ENCODE peak calls at places on chromosomes 12 and 14, in nine cellular contexts. X is neural crest cell, Y is esophagus squamous epithelium, B is lower leg skin, F is A549, S is hepatic stellate cell, H is fibroblast of the conjunctiva, Z is left colon, G is neural progenitor cell. E is an unnamed sample.

GRCh38 chr14:22415633-22415959 is 173.4 kb downstream of the DAD1 start:
- DNase-seq in H (no peak), G (no peak), X (no peak), B (no peak), S (no peak), Y (no peak), Z (no peak), F (no peak), E (no peak)

GRCh38 chr12:78898416-78898815 is 33.8 kb downstream of the SYT1 start:
- DNase-seq in S (no peak), F (no peak), H (peak), Z (no peak), B (no peak), G (peak), X (no peak), Y (no peak), E (no peak)

GRCh38 chr12:111767362-111768158 is 827 bp downstream of the ALDH2 start:
- DNase-seq in Y (no peak), G (peak), F (peak), B (no peak), H (no peak), S (peak), Z (no peak), X (no peak), E (no peak)

GRCh38 chr14:51442513-51443175 is 202.6 kb downstream of the TMX1 start:
- DNase-seq in B (no peak), Z (no peak), X (no peak), Y (no peak), H (peak), G (no peak), F (peak), S (peak), E (no peak)

GRCh38 chr14:102726191-102726949 is 50.9 kb upstream of the TRAF3 start:
- DNase-seq in H (no peak), B (no peak), S (no peak), Z (no peak), X (no peak), F (no peak), G (no peak), Y (no peak), E (no peak)

GRCh38 chr14:95362180-95362494 is 42.4 kb upstream of the CLMN start:
- DNase-seq in B (no peak), Y (no peak), Z (no peak), H (no peak), G (peak), S (no peak), X (no peak), F (no peak), E (no peak)

GRCh38 chr14:89673499-89674225 is 256.6 kb upstream of the FOXN3 start:
- DNase-seq in S (peak), G (no peak), B (no peak), X (no peak), Z (peak), H (peak), Y (no peak), F (no peak), E (no peak)

GRCh38 chr14:72155379-72155993 is 223.3 kb downstream of the RGS6 start:
- DNase-seq in B (no peak), S (no peak), F (no peak), G (no peak), X (no peak), Y (no peak), Z (no peak), H (no peak), E (no peak)

GRCh38 chr14:65686761-65687160 is 274.2 kb downstream of the FUT8 start:
- DNase-seq in H (no peak), B (no peak), Y (no peak), Z (no peak), X (no peak), G (no peak), F (no peak), S (no peak), E (no peak)

GRCh38 chr14:69355955-69356321 is 42.2 kb downstream of the ERH start:
- DNase-seq in X (no peak), G (no peak), F (no peak), S (peak), Y (no peak), B (peak), H (peak), Z (no peak), E (no peak)

GRCh38 chr12:104460973-104461693 is 4.4 kb downstream of the CHST11 start:
- DNase-seq in X (no peak), B (no peak), Y (no peak), G (no peak), Z (no peak), S (no peak), H (no peak), F (no peak), E (no peak)

GRCh38 chr12:68498736-68499135 is 112.0 kb upstream of the RAP1B start:
- DNase-seq in H (no peak), Y (no peak), X (no peak), Z (no peak), G (no peak), F (no peak), B (no peak), S (no peak), E (no peak)

GRCh38 chr14:104865069-104865630 is at the start of gene CEP170B:
- DNase-seq in S (peak), X (no peak), H (no peak), Y (no peak), B (no peak), Z (no peak), G (peak), F (peak), E (peak)

GRCh38 chr12:65891987-65892481 is 67.8 kb downstream of the HMGA2 start:
- DNase-seq in Y (no peak), Z (peak), X (no peak), G (no peak), S (peak), H (peak), F (peak), B (peak), E (no peak)

GRCh38 chr12:115785548-115785947 is 491.9 kb downstream of the MED13L start:
- DNase-seq in X (no peak), S (no peak), B (no peak), Y (no peak), G (no peak), F (no peak), H (no peak), Z (no peak), E (no peak)

GRCh38 chr14:58638231-58639205 is 756 bp downstream of the DACT1 start:
- DNase-seq in Y (no peak), G (peak), S (peak), Z (no peak), H (no peak), B (no peak), F (peak), X (peak), E (peak)

GRCh38 chr12:67193705-67194104 is 75.5 kb upstream of the CAND1 start:
- DNase-seq in H (no peak), B (no peak), G (peak), Z (no peak), S (peak), F (peak), X (peak), Y (no peak), E (peak)

GRCh38 chr14:24993631-24994030 is 56.3 kb downstream of the STXBP6 start:
- DNase-seq in F (no peak), Z (no peak), B (no peak), S (no peak), Y (no peak), G (no peak), X (no peak), H (no peak), E (no peak)

E was measured in K562.